ENCODE peak calls at places on chromosomes 13 and 19, in seven cellular contexts. E, M, B, A, F, P and Y are unnamed samples.

GRCh38 chr19:50214699-50215543 is 11.5 kb downstream of the MYH14 start:
- DNase-seq in B (no peak), P (no peak), M (no peak), F (no peak), E (no peak), A (no peak), Y (no peak)

GRCh38 chr13:112729408-112729807 is 39.6 kb downstream of the ATP11A start:
- DNase-seq in P (no peak), M (peak; percentile 95), A (no peak), E (peak; percentile 71), F (no peak), B (peak; percentile 44), Y (no peak)

GRCh38 chr13:28355822-28356371 is 139.0 kb downstream of the FLT1 start:
- DNase-seq in F (no peak), A (no peak), E (no peak), M (no peak), B (peak; percentile 56), P (no peak), Y (no peak)

GRCh38 chr13:72194531-72194930 is 327.5 kb upstream of the DACH1 start:
- DNase-seq in P (no peak), E (no peak), M (no peak), B (no peak), F (no peak), A (no peak), Y (no peak)

GRCh38 chr13:31495336-31495735 is 244.0 kb upstream of the RXFP2 start:
- DNase-seq in P (no peak), B (no peak), E (no peak), A (no peak), F (no peak), M (no peak), Y (no peak)

GRCh38 chr19:51513968-51514367 is 12.4 kb upstream of the SIGLEC12 start:
- DNase-seq in M (no peak), F (no peak), P (no peak), B (no peak), A (no peak), E (no peak), Y (no peak)

GRCh38 chr19:21590868-21591267 is 85.5 kb downstream of the ZNF429 start:
- DNase-seq in F (no peak), P (no peak), M (peak; percentile 73), B (no peak), A (no peak), E (no peak), Y (no peak)

GRCh38 chr19:1460033-1460995 is 10.4 kb downstream of the APC2 start:
- DNase-seq in E (no peak), A (no peak), P (no peak), M (no peak), F (no peak), B (no peak), Y (no peak)

GRCh38 chr13:22596157-22596863 is 584.5 kb upstream of the SGCG start:
- DNase-seq in E (no peak), A (no peak), B (no peak), P (no peak), M (peak; percentile 53), F (no peak), Y (peak; percentile 80)

GRCh38 chr19:33639034-33639681 is 17.4 kb downstream of the CHST8 start:
- DNase-seq in M (no peak), E (no peak), B (no peak), F (no peak), P (no peak), A (no peak), Y (no peak)

GRCh38 chr19:14683439-14683838 is 6.4 kb upstream of the ZNF333 start:
- DNase-seq in F (no peak), M (no peak), B (no peak), P (no peak), E (no peak), A (no peak), Y (no peak)

GRCh38 chr19:33473644-33474305 is 47.8 kb downstream of the PEPD start:
- DNase-seq in B (peak; percentile 19), P (no peak), A (no peak), M (no peak), E (no peak), F (no peak), Y (no peak)

GRCh38 chr19:49658566-49659442 is 6.9 kb downstream of the IRF3 start:
- DNase-seq in F (no peak), M (no peak), E (no peak), B (no peak), P (no peak), A (no peak), Y (no peak)

GRCh38 chr13:36346222-36347083 is at the start of gene SPART:
- DNase-seq in F (peak; percentile 91), E (peak; percentile 91), B (peak; percentile 96), A (peak; percentile 96), M (peak; percentile 91), P (peak; percentile 83), Y (peak; percentile 94)

GRCh38 chr13:84479656-84480055 is 597.4 kb upstream of the SLITRK1 start:
- DNase-seq in F (no peak), M (no peak), A (no peak), P (no peak), B (no peak), E (no peak), Y (no peak)

GRCh38 chr19:14516746-14517438 is 1.3 kb downstream of the DNAJB1 start:
- DNase-seq in B (no peak), F (no peak), P (no peak), A (no peak), E (no peak), M (no peak), Y (no peak)

GRCh38 chr13:33497146-33497845 is 211.7 kb upstream of the STARD13 start:
- DNase-seq in P (no peak), B (no peak), F (peak; percentile 54), E (no peak), A (no peak), M (no peak), Y (no peak)

GRCh38 chr19:50877338-50877737 is 4.1 kb downstream of the KLK2 start:
- DNase-seq in B (peak; percentile 66), E (no peak), F (no peak), M (no peak), P (no peak), A (no peak), Y (no peak)

GRCh38 chr13:109744512-109745051 is 41.8 kb downstream of the IRS2 start:
- DNase-seq in E (peak; percentile 61), A (peak; percentile 84), F (peak; percentile 97), P (no peak), M (no peak), B (peak; percentile 38), Y (peak; percentile 89)

GRCh38 chr19:40281381-40282208 is 3.5 kb downstream of the AKT2 start:
- DNase-seq in M (no peak), A (peak; percentile 11), F (no peak), B (no peak), P (no peak), E (no peak), Y (peak; percentile 28)

GRCh38 chr19:13998426-13998825 is 7.7 kb downstream of the RFX1 start:
- DNase-seq in E (no peak), F (no peak), B (no peak), M (no peak), P (no peak), A (no peak), Y (no peak)

GRCh38 chr13:85724554-85725432 is 74.4 kb downstream of the SLITRK6 start:
- DNase-seq in B (no peak), E (no peak), P (no peak), M (no peak), F (peak; percentile 91), A (no peak), Y (no peak)

DNA sequence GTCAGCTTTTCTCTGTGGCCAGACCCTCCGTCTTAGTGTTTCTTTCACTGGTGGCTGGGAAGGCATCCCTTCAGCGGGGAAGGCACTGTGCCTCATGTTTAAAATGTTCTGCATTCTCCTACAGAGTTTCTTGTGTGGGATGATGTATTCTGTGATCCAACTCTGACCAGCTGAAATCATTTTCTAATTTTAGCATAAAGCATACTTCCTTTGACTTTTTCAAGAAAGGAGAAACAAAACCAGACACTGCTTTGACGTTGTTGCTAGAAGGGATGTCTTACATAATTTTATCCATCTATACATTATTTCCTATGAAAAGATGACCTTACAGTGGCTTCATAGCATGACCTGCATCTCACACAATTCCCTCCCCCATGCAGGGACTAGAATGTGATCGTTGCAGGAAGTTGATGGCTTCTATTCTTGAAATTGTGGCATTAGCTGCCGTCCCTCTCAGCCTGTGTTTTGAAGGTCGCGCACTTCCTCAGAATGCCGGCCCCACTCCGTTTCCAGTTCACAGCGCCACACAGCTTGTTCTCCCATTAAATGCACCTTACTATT is 38.6 kb upstream of the TEX29 start:
- DNase-seq in E (peak; percentile 54), B (no peak), F (peak; percentile 83), A (no peak), M (no peak), P (no peak), Y (no peak)
- H3K36me3 ChIP-seq in E (peaks cover 91% of the 10 kb centered on the region), B (peaks cover 78% of the 10 kb centered on the region), F (peaks cover 20% of the 10 kb centered on the region), A (no peaks in the 10 kb centered on the region), M (peaks cover 28% of the 10 kb centered on the region), P (peaks cover 65% of the 10 kb centered on the region), Y (no peaks in the 10 kb centered on the region)

DNA sequence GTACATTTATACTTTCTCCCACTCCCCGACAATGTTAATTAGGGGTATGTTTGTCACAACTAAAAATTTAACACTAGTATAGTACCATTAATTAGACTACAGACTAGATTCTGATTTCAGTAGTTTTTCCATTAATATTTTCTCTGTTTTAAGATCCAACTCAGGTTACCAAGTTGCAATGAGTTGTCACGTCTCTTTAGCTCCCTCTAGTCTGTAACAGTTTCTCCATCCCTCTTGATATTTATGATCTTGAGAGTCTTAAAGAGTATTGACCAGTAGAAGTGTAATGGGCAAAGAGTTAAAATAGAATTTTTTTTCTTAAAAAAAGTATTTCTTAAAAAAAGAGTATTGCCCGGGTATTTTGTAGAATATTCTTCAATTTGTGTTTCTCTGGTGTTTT is 598.1 kb downstream of the TBC1D4 start:
- DNase-seq in P (no peak), M (no peak), E (no peak), F (peak; percentile 23), A (no peak), B (no peak), Y (no peak)
- TF ChIP-seq CTCF in P (no peak), M (peak; percentile 26), E (no peak), F (no peak), A (no peak), B (peak; percentile 55), Y (no peak)

GRCh38 chr13:29858231-29858630 is 7.8 kb upstream of the UBL3 start:
- DNase-seq in M (no peak), F (no peak), B (no peak), E (no peak), A (no peak), P (no peak), Y (no peak)
- H3K27ac ChIP-seq in M (no peak overlapping the region), F (no peak overlapping the region), B (no peak overlapping the region), E (no peak overlapping the region), A (no peak overlapping the region), P (no peak overlapping the region), Y (no peak overlapping the region)

DNA sequence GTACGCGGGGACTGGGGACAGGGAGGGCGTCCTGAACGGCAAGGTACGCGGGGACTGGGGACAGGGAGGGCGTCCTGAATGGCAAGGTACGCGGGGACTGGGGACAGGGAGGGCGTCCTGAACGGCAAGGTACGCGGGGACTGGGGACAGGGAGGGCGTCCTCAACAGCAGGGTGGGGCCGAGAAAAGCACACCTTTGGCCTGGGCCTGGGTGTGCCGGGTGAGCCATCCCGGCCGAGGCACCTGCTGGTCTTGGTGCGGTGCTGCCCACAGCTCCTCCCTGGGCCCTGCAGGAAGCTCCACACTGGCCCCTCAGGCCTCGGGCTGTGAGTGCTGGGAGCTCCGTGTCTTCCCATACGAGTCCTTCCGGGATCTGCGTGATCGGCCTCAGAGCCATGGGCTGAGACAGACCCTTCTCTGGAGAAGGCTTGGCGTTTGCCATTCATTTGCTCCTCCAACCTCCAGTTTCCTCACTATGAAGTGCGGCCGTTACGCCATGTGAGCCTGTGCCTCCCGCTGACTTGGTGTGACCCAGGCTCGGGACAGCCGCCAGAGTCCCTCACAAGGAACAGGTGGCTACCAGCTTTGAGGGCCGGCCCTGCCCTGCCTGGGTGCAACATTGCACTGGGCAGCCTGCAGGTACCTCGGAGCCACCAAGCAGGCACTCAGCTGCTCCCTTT is 7.8 kb upstream of the ZNF554 start:
- DNase-seq in P (no peak), A (no peak), F (no peak), M (no peak), E (no peak), B (no peak), Y (no peak)
- H3K36me3 ChIP-seq in P (no peaks in the 10 kb centered on the region), A (no peaks in the 10 kb centered on the region), F (peaks cover 10% of the 10 kb centered on the region), M (peaks cover 25% of the 10 kb centered on the region), E (peaks cover 42% of the 10 kb centered on the region), B (peaks cover 26% of the 10 kb centered on the region), Y (no peaks in the 10 kb centered on the region)